ENCODE peak calls at places on chromosomes 4 and X, in eight cellular contexts. E is activated CD8-positive, alpha-beta T cell treated with anti-CD3 and anti-CD28 coated beads, Interleukin-2, amount 10 ng/mL, durations not matched to agents 7 days and 5 days; V is germinal center; M is activated B cell treated with CpG ODN at 0.5 μM for 24 hours; K is stimulated activated CD4-positive, alpha-beta T cell treated with anti-CD3 and anti-CD28 coated beads, Interleukin-2, amount 100 ng/mL, for 4 hours; W is left cardiac atrium; S is tibial artery; Y is ELR. D is an unnamed sample.

GRCh38 chrX:48473718-48473990 is 2.3 kb upstream of the FTSJ1 start:
- DNase-seq in E (no peak), V (no peak), M (no peak), K (no peak), W (no peak), S (no peak), Y (no peak), D (no peak)

GRCh38 chr4:1112821-1113182 is 562 bp downstream of the RNF212 start:
- DNase-seq in E (no peak), V (no peak), M (no peak), K (no peak), W (no peak), S (no peak), Y (no peak), D (no peak)

GRCh38 chrX:44314259-44314734 is 29.2 kb downstream of the EFHC2 start:
- DNase-seq in E (no peak), V (no peak), M (peak; percentile 13), K (no peak), W (peak; percentile 27), S (no peak), Y (peak; percentile 30), D (no peak)

GRCh38 chrX:79096339-79096638 is 48.2 kb upstream of the GPR174 start:
- DNase-seq in E (peak; percentile 28), V (no peak), M (no peak), K (no peak), W (no peak), S (no peak), Y (no peak), D (no peak)

GRCh38 chr4:77073106-77073858 is 2.5 kb downstream of the CCNI start:
- DNase-seq in E (no peak), V (no peak), M (no peak), K (no peak), W (no peak), S (no peak), Y (peak; percentile 22), D (no peak)

GRCh38 chr4:87492617-87493016 is 36.6 kb downstream of the SPARCL1 start:
- DNase-seq in E (no peak), V (no peak), M (no peak), K (no peak), W (no peak), S (no peak), Y (no peak), D (no peak)

GRCh38 chrX:132119821-132120220 is 8.0 kb downstream of the FRMD7 start:
- DNase-seq in E (no peak), V (no peak), M (no peak), K (no peak), W (no peak), S (no peak), Y (peak; percentile 18), D (no peak)

GRCh38 chr4:3712936-3713335 is 53.2 kb upstream of the ADRA2C start:
- DNase-seq in E (no peak), V (no peak), M (no peak), K (no peak), W (no peak), S (no peak), Y (no peak), D (no peak)

GRCh38 chr4:88919056-88919455 is 137.9 kb downstream of the FAM13A start:
- DNase-seq in E (no peak), V (no peak), M (no peak), K (no peak), W (no peak), S (no peak), Y (no peak), D (no peak)

GRCh38 chr4:96736352-96736889 is 896.5 kb downstream of the PDHA2 start:
- DNase-seq in E (no peak), V (no peak), M (no peak), K (no peak), W (no peak), S (no peak), Y (no peak), D (no peak)

GRCh38 chr4:184810720-184811119 is 15.0 kb downstream of the ACSL1 start:
- DNase-seq in E (no peak), V (no peak), M (no peak), K (no peak), W (no peak), S (no peak), Y (no peak), D (no peak)

GRCh38 chr4:53916431-53916889 is 147.9 kb downstream of the CHIC2 start:
- DNase-seq in E (no peak), V (no peak), M (no peak), K (no peak), W (no peak), S (no peak), Y (peak; percentile 60), D (no peak)

GRCh38 chr4:47101453-47101852 is 70.1 kb downstream of the GABRB1 start:
- DNase-seq in E (no peak), V (no peak), M (no peak), K (no peak), W (no peak), S (no peak), Y (peak; percentile 28), D (no peak)

GRCh38 chr4:128796934-128797333 is 12.6 kb upstream of the JADE1 start:
- DNase-seq in E (no peak), V (no peak), M (no peak), K (no peak), W (no peak), S (no peak), Y (peak; percentile 36), D (no peak)

GRCh38 chr4:52577285-52577968 is 81.7 kb downstream of the USP46 start:
- DNase-seq in E (no peak), V (no peak), M (no peak), K (no peak), W (no peak), S (no peak), Y (peak; percentile 41), D (no peak)

GRCh38 chrX:111719426-111720210 is 38.6 kb downstream of the ALG13 start:
- DNase-seq in E (no peak), V (peak; percentile 1), M (no peak), K (no peak), W (no peak), S (no peak), Y (no peak), D (no peak)

GRCh38 chrX:154478728-154479622 is at the start of gene LAGE3:
- DNase-seq in E (peak; percentile 95), V (peak; percentile 88), M (peak; percentile 95), K (peak; percentile 87), W (peak; percentile 93), S (peak; percentile 87), Y (peak; percentile 90), D (peak; percentile 96)

GRCh38 chr4:120858776-120859175 is 63.8 kb downstream of the PRDM5 start:
- DNase-seq in E (no peak), V (no peak), M (no peak), K (no peak), W (no peak), S (no peak), Y (peak; percentile 45), D (no peak)

GRCh38 chr4:3232871-3233271 is 16.1 kb upstream of the MSANTD1 start:
- DNase-seq in E (no peak), V (no peak), M (no peak), K (no peak), W (no peak), S (no peak), Y (no peak), D (no peak)

GRCh38 chrX:2774057-2774456 is 22.2 kb downstream of the XG start:
- DNase-seq in E (no peak), V (no peak), M (no peak), K (no peak), W (no peak), S (no peak), Y (no peak), D (no peak)

GRCh38 chr4:156476359-156476758 is 495.2 kb downstream of the PDGFC start:
- DNase-seq in E (no peak), V (no peak), M (no peak), K (no peak), W (no peak), S (no peak), Y (peak; percentile 97), D (no peak)